ENCODE peak calls at places on chromosomes 7 and 10, in five cellular contexts. One of them, this sample, is unnamed. For H3K79me1, the result is how much of the 10 kb centered on the place peaks cover.

GRCh38 chr10:70991140-70992124 is 103.1 kb upstream of the PCBD1 start:
- DNase-seq in H1: no peak
- DNase-seq in neuronal stem cell: no peak
- DNase-seq in mesenchymal stem cell: no peak
- DNase-seq in trophoblast cell: no peak
- DNase-seq in this sample: no peak

GRCh38 chr10:71251319-71251718 is 38.9 kb downstream of the UNC5B start:
- DNase-seq in H1: no peak
- DNase-seq in neuronal stem cell: no peak
- DNase-seq in mesenchymal stem cell: no peak
- DNase-seq in trophoblast cell: no peak
- DNase-seq in this sample: no peak

GRCh38 chr10:64503429-64503828 is 982.2 kb downstream of the REEP3 start:
- DNase-seq in H1: no peak
- DNase-seq in neuronal stem cell: no peak
- DNase-seq in mesenchymal stem cell: no peak
- DNase-seq in trophoblast cell: no peak
- DNase-seq in this sample: no peak

GRCh38 chr10:124701881-124702656 is 42.1 kb downstream of the FAM53B start:
- DNase-seq in H1: no peak
- DNase-seq in neuronal stem cell: no peak
- DNase-seq in mesenchymal stem cell: peak
- DNase-seq in trophoblast cell: peak
- DNase-seq in this sample: no peak

GRCh38 chr7:42572046-42572445 is 335.0 kb upstream of the GLI3 start:
- DNase-seq in H1: no peak
- DNase-seq in neuronal stem cell: no peak
- DNase-seq in mesenchymal stem cell: peak
- DNase-seq in trophoblast cell: no peak
- DNase-seq in this sample: no peak

GRCh38 chr7:156123362-156123761 is 311.1 kb upstream of the SHH start:
- DNase-seq in H1: no peak
- DNase-seq in neuronal stem cell: no peak
- DNase-seq in mesenchymal stem cell: no peak
- DNase-seq in trophoblast cell: no peak
- DNase-seq in this sample: no peak

GRCh38 chr7:50632561-50633413 is 67.6 kb upstream of the DDC start:
- DNase-seq in H1: peak
- DNase-seq in neuronal stem cell: no peak
- DNase-seq in mesenchymal stem cell: peak
- DNase-seq in trophoblast cell: peak
- DNase-seq in this sample: peak

GRCh38 chr7:93897680-93898079 is 7.1 kb upstream of the TFPI2 start:
- DNase-seq in H1: no peak
- DNase-seq in neuronal stem cell: no peak
- DNase-seq in mesenchymal stem cell: no peak
- DNase-seq in trophoblast cell: no peak
- DNase-seq in this sample: no peak

GRCh38 chr7:146397141-146397540 is 280.5 kb downstream of the CNTNAP2 start:
- DNase-seq in H1: no peak
- DNase-seq in neuronal stem cell: no peak
- DNase-seq in mesenchymal stem cell: no peak
- DNase-seq in trophoblast cell: no peak
- DNase-seq in this sample: no peak

GRCh38 chr10:70566515-70567290 is 35.8 kb downstream of the PRF1 start:
- DNase-seq in H1: no peak
- DNase-seq in neuronal stem cell: no peak
- DNase-seq in mesenchymal stem cell: no peak
- DNase-seq in trophoblast cell: no peak
- DNase-seq in this sample: no peak

GRCh38 chr10:26336979-26337378 is 101.2 kb upstream of the APBB1IP start:
- DNase-seq in H1: no peak
- DNase-seq in neuronal stem cell: no peak
- DNase-seq in mesenchymal stem cell: no peak
- DNase-seq in trophoblast cell: no peak
- DNase-seq in this sample: no peak

GRCh38 chr10:94180576-94180975 is 182.2 kb downstream of the NOC3L start:
- DNase-seq in H1: no peak
- DNase-seq in neuronal stem cell: peak
- DNase-seq in mesenchymal stem cell: no peak
- DNase-seq in trophoblast cell: no peak
- DNase-seq in this sample: no peak

GRCh38 chr7:85719981-85720963 is 533.4 kb upstream of the SEMA3D start:
- DNase-seq in H1: no peak
- DNase-seq in neuronal stem cell: no peak
- DNase-seq in mesenchymal stem cell: peak
- DNase-seq in trophoblast cell: no peak
- DNase-seq in this sample: no peak

GRCh38 chr7:157903296-157903695 is 566.5 kb downstream of the DNAJB6 start:
- DNase-seq in H1: no peak
- DNase-seq in neuronal stem cell: no peak
- DNase-seq in mesenchymal stem cell: no peak
- DNase-seq in trophoblast cell: no peak
- DNase-seq in this sample: no peak

GRCh38 chr7:93707249-93707648 is 132.7 kb upstream of the CALCR start:
- DNase-seq in H1: no peak
- DNase-seq in neuronal stem cell: no peak
- DNase-seq in mesenchymal stem cell: no peak
- DNase-seq in trophoblast cell: no peak
- DNase-seq in this sample: no peak

GRCh38 chr10:13652860-13653259 is 66.1 kb downstream of the PRPF18 start:
- DNase-seq in H1: no peak
- DNase-seq in neuronal stem cell: no peak
- DNase-seq in mesenchymal stem cell: no peak
- DNase-seq in trophoblast cell: no peak
- DNase-seq in this sample: no peak

GRCh38 chr10:129161184-129161583 is 305.9 kb upstream of the MGMT start:
- DNase-seq in H1: no peak
- DNase-seq in neuronal stem cell: peak
- DNase-seq in mesenchymal stem cell: peak
- DNase-seq in trophoblast cell: peak
- DNase-seq in this sample: peak

GRCh38 chr7:192701-193536 is 548 bp downstream of the FAM20C start:
- DNase-seq in H1: no peak
- DNase-seq in neuronal stem cell: no peak
- DNase-seq in mesenchymal stem cell: peak
- DNase-seq in trophoblast cell: no peak
- DNase-seq in this sample: no peak

GRCh38 chr7:106767073-106767472 is 98.0 kb upstream of the PIK3CG start:
- DNase-seq in H1: no peak
- DNase-seq in neuronal stem cell: no peak
- DNase-seq in mesenchymal stem cell: peak
- DNase-seq in trophoblast cell: no peak
- DNase-seq in this sample: no peak

GRCh38 chr10:26696786-26697162 is 727 bp upstream of the PDSS1 start:
- DNase-seq in H1: no peak
- DNase-seq in neuronal stem cell: no peak
- DNase-seq in mesenchymal stem cell: no peak
- DNase-seq in trophoblast cell: peak
- DNase-seq in this sample: no peak

GRCh38 chr7:37445064-37445723 is 3.5 kb downstream of the ELMO1 start:
- DNase-seq in H1: no peak
- DNase-seq in neuronal stem cell: no peak
- DNase-seq in mesenchymal stem cell: no peak
- DNase-seq in trophoblast cell: no peak
- DNase-seq in this sample: no peak

GRCh38 chr10:94123253-94123995 is 129.7 kb downstream of the PLCE1 start:
- DNase-seq in H1: no peak
- DNase-seq in neuronal stem cell: peak
- DNase-seq in mesenchymal stem cell: peak
- DNase-seq in trophoblast cell: peak
- DNase-seq in this sample: no peak

GRCh38 chr10:13062813-13063212 is 37.1 kb upstream of the OPTN start:
- DNase-seq in H1: no peak
- DNase-seq in neuronal stem cell: no peak
- DNase-seq in mesenchymal stem cell: no peak
- DNase-seq in trophoblast cell: no peak
- DNase-seq in this sample: no peak

GRCh38 chr10:131435760-131436448 is 124.4 kb upstream of the TCERG1L start:
- DNase-seq in H1: no peak
- DNase-seq in neuronal stem cell: no peak
- DNase-seq in mesenchymal stem cell: no peak
- DNase-seq in trophoblast cell: no peak
- DNase-seq in this sample: no peak

GRCh38 chr7:41574377-41574776 is 128.5 kb downstream of the INHBA start:
- DNase-seq in H1: no peak
- DNase-seq in neuronal stem cell: no peak
- DNase-seq in mesenchymal stem cell: peak
- DNase-seq in trophoblast cell: no peak
- DNase-seq in this sample: no peak

GRCh38 chr10:70497120-70497545 is 18.6 kb downstream of the PALD1 start:
- DNase-seq in H1: no peak
- DNase-seq in neuronal stem cell: no peak
- DNase-seq in mesenchymal stem cell: no peak
- DNase-seq in trophoblast cell: peak
- DNase-seq in this sample: no peak

GRCh38 chr7:27071622-27072390 is 24.0 kb downstream of the HOXA1 start:
- DNase-seq in H1: no peak
- DNase-seq in neuronal stem cell: no peak
- DNase-seq in mesenchymal stem cell: no peak
- DNase-seq in trophoblast cell: no peak
- DNase-seq in this sample: no peak
- H3K79me1 ChIP-seq in H1: under half
- H3K79me1 ChIP-seq in neuronal stem cell: under half
- H3K79me1 ChIP-seq in mesenchymal stem cell: under half
- H3K79me1 ChIP-seq in trophoblast cell: under half
- H3K79me1 ChIP-seq in this sample: under half

DNA sequence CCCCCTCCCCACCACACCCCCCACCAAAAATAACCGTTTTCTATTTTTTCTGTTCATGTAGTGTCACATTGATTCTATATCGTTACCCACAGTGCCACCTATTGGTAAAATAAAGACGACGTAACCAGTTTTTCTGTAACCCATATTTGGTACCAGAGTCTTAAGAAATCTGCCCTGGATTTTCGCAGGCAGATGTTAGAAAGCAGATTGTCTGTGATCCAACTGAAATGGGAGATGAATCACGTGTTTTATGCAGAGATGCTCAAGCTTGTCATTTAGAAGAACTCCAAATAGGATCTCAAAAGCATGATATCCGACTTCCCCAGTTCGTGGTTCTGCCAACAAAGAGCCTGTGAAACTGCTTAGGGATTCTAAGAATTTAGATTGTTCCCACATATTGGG is 261.1 kb upstream of the CSTF2T start:
- DNase-seq in H1: no peak
- DNase-seq in neuronal stem cell: peak
- DNase-seq in mesenchymal stem cell: peak
- DNase-seq in trophoblast cell: no peak
- DNase-seq in this sample: no peak
- H2AFZ ChIP-seq in H1: peak
- H2AFZ ChIP-seq in neuronal stem cell: peak
- H2AFZ ChIP-seq in mesenchymal stem cell: no peak
- H2AFZ ChIP-seq in trophoblast cell: no peak
- H2AFZ ChIP-seq in this sample: peak

GRCh38 chr10:79048639-79049550 is 19.9 kb upstream of the ZMIZ1 start:
- DNase-seq in H1: no peak
- DNase-seq in neuronal stem cell: no peak
- DNase-seq in mesenchymal stem cell: no peak
- DNase-seq in trophoblast cell: no peak
- DNase-seq in this sample: no peak
- H2BK12ac ChIP-seq in H1: no peak
- H2BK12ac ChIP-seq in neuronal stem cell: no peak
- H2BK12ac ChIP-seq in mesenchymal stem cell: no peak
- H2BK12ac ChIP-seq in trophoblast cell: no peak
- H2BK12ac ChIP-seq in this sample: no peak

GRCh38 chr10:79159785-79160184 is 91.0 kb downstream of the ZMIZ1 start:
- DNase-seq in H1: no peak
- DNase-seq in neuronal stem cell: no peak
- DNase-seq in mesenchymal stem cell: peak
- DNase-seq in trophoblast cell: no peak
- DNase-seq in this sample: no peak
- H3K79me1 ChIP-seq in H1: under half
- H3K79me1 ChIP-seq in neuronal stem cell: under half
- H3K79me1 ChIP-seq in mesenchymal stem cell: under half
- H3K79me1 ChIP-seq in trophoblast cell: under half
- H3K79me1 ChIP-seq in this sample: under half

GRCh38 chr7:159155410-159155809 is 10.7 kb upstream of the VIPR2 start:
- DNase-seq in H1: no peak
- DNase-seq in neuronal stem cell: no peak
- DNase-seq in mesenchymal stem cell: no peak
- DNase-seq in trophoblast cell: no peak
- DNase-seq in this sample: no peak
- H2AFZ ChIP-seq in H1: no peak
- H2AFZ ChIP-seq in neuronal stem cell: no peak
- H2AFZ ChIP-seq in mesenchymal stem cell: no peak
- H2AFZ ChIP-seq in trophoblast cell: no peak
- H2AFZ ChIP-seq in this sample: no peak

DNA sequence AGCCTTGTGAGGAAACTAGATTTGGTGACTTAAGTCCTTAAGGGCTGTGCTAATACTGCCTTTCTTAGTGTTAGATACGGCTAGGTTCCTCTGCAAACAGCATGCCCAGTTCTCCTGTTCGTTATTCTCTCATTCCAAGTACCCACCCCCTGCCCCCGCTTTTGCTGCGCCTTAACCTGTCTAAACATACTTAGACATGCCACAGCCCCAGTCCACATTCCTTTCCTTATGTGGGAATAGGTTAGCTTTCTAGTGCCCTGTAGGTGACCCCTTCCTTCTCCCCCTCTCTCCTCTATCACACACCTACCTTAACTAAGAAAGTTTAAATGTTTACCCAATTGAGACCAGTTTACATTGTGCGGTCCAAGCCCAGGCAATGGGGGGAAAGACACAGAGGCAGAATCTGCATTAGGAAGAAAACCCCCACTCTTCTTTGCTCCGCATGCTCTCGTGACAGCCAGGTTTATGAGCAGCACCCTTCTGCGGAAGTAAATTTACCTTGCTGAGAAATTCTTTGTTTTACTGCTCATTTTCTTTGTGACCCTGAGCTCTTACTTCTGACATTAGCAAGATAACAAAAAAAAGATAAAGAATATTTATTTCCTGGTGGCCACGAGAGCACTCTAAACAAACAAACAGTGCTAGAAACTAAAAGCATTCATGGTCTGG is 48.8 kb downstream of the VIM start:
- DNase-seq in H1: no peak
- DNase-seq in neuronal stem cell: no peak
- DNase-seq in mesenchymal stem cell: no peak
- DNase-seq in trophoblast cell: no peak
- DNase-seq in this sample: no peak
- H2BK12ac ChIP-seq in H1: no peak
- H2BK12ac ChIP-seq in neuronal stem cell: no peak
- H2BK12ac ChIP-seq in mesenchymal stem cell: no peak
- H2BK12ac ChIP-seq in trophoblast cell: no peak
- H2BK12ac ChIP-seq in this sample: no peak